ENCODE peak calls at places on chromosomes 1 and 21, in four cellular contexts. V is naive thymus-derived CD4-positive, alpha-beta T cell; D is GM23338; J is A549. P is an unnamed sample.

GRCh38 chr21:30329203-30329868 is 8.2 kb downstream of the KRTAP27-1 start:
- DNase-seq in V (no peak), D (no peak), J (no peak), P (no peak)

GRCh38 chr1:65278344-65279091 is 30.8 kb upstream of the DNAJC6 start:
- DNase-seq in V (no peak), D (peak), J (no peak), P (no peak)

GRCh38 chr1:168613689-168614655 is 37.6 kb downstream of the XCL1 start:
- DNase-seq in V (no peak), D (no peak), J (no peak), P (no peak)

GRCh38 chr1:206708058-206708457 is 23.4 kb downstream of the MAPKAPK2 start:
- DNase-seq in V (no peak), D (peak), J (no peak), P (no peak)

GRCh38 chr1:219529116-219529515 is 83.8 kb downstream of the ZC3H11B start:
- DNase-seq in V (no peak), D (peak), J (no peak), P (no peak)

GRCh38 chr1:207393610-207394009 is 60.5 kb upstream of the CR2 start:
- DNase-seq in V (no peak), D (no peak), J (peak), P (no peak)

GRCh38 chr21:45516671-45517151 is 25.5 kb downstream of the SLC19A1 start:
- DNase-seq in V (no peak), D (no peak), J (no peak), P (no peak)

GRCh38 chr1:48028218-48028804 is 31.1 kb upstream of the TRABD2B start:
- DNase-seq in V (no peak), D (peak), J (no peak), P (no peak)

GRCh38 chr1:159492575-159493323 is 43.1 kb downstream of the OR10J5 start:
- DNase-seq in V (no peak), D (no peak), J (peak), P (no peak)

GRCh38 chr1:111825217-111825616 is 69.5 kb downstream of the DDX20 start:
- DNase-seq in V (no peak), D (no peak), J (no peak), P (no peak)

GRCh38 chr1:161069731-161070270 is at the start of gene ARHGAP30:
- DNase-seq in V (peak), D (peak), J (no peak), P (no peak)

GRCh38 chr1:161070737-161071136 is 1.0 kb upstream of the ARHGAP30 start:
- DNase-seq in V (no peak), D (no peak), J (no peak), P (no peak)

GRCh38 chr1:161068306-161069200 is 1.1 kb downstream of the ARHGAP30 start:
- DNase-seq in V (peak), D (peak), J (no peak), P (peak)

GRCh38 chr1:161069201-161069685 is 448 bp downstream of the ARHGAP30 start:
- DNase-seq in V (no peak), D (no peak), J (no peak), P (no peak)

GRCh38 chr1:161066694-161067093 is 3.0 kb downstream of the ARHGAP30 start:
- DNase-seq in V (no peak), D (no peak), J (no peak), P (no peak)
- H3K27ac ChIP-seq in V (peak), D (no peak), J (no peak), P (no peak)

DNA sequence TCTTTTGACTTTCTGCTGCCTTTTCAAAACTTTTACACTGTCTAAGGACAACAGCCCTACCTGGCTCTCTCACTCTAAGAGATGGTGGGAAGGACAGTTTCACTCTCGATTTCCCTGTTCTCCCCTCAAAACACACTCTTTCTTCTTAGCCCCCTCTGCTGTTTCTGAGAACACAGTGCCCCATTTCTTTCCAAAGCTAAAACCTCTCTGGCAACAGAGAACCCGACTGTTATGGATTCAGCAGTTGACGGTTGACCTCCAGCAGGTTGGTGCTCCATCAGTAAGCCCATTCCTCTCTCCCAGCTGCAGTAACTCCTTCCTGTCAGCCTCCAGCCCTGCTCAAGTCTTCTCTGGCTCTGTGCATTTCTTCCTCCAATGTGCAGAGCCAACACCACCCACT is 88.2 kb upstream of the ABCD3 start:
- DNase-seq in V (no peak), D (peak), J (peak), P (no peak)
- H3K27ac ChIP-seq in V (no peak), D (no peak), J (peak), P (no peak)

DNA sequence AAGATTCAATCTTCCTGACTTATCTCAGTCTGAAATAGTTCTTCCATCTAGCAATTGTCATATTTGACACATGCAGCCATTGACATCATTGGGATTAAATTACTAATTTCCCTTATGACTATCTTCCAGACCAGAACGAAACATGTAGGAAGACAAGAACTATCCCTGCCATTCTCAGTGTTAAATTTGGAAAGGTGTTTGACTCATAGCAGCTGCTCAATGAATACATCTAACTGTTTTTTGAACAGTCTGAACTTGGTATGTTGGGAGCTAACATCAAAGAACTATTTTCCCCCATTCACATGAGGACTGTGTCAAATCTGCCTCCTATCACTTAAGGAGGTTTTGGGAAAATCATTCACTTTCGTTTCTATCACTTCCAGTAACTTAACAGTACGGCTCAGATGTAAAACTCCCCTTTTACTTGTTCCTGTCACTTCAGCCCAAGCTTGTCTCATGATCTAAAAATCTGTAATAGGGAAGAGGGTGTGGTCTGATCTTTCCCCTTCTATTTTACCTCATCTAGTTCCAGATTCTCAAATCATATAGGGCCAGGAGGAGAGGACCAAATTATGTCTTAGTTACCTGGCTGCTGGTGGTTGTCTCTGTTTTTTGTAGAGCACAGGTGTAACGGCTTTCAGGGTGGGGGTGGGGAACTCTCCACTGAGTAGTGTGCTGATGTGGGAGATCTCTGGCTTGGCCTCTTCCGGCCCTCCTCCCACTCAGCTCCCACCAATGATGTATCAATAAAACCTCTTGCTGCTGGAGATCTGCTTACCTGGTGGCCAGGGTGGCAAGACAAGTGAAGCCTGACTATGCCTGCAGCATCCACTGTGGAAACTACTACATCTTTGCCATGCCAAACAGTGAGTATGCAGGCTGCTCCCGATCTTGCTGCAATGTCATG is 26.2 kb upstream of the SLAMF1 start:
- DNase-seq in V (peak), D (peak), J (no peak), P (no peak)
- H3K27ac ChIP-seq in V (peak), D (peak), J (no peak), P (no peak)

GRCh38 chr1:8239039-8239305 is 78.9 kb upstream of the SLC45A1 start:
- DNase-seq in V (no peak), D (peak), J (peak), P (no peak)
- H3K27ac ChIP-seq in V (no peak), D (peak), J (peak), P (no peak)